ENCODE peak calls at places on chromosomes 12 and 14, in six cellular contexts. F is hepatocyte, C is keratinocyte, O is SK-N-SH, V is GM23338, X is astrocyte. A is an unnamed sample.

GRCh38 chr14:53780156-53780555 is 176.5 kb downstream of the BMP4 start:
- DNase-seq in F (no peak), C (no peak), O (no peak), V (no peak), X (no peak), A (no peak)

GRCh38 chr14:74085828-74086227 is 1.1 kb downstream of the LIN52 start:
- DNase-seq in F (peak; percentile 11), C (no peak), O (no peak), V (no peak), X (no peak), A (no peak)

GRCh38 chr12:29599397-29599796 is 101.9 kb upstream of the OVCH1 start:
- DNase-seq in F (no peak), C (no peak), O (no peak), V (no peak), X (no peak), A (no peak)

GRCh38 chr12:20451759-20452158 is 83.4 kb downstream of the PDE3A start:
- DNase-seq in F (no peak), C (no peak), O (no peak), V (no peak), X (peak; percentile 94), A (no peak)

GRCh38 chr14:62692490-62693106 is 352.7 kb downstream of the KCNH5 start:
- DNase-seq in F (peak; percentile 21), C (no peak), O (no peak), V (no peak), X (peak; percentile 68), A (no peak)

GRCh38 chr14:103716091-103716801 is 636 bp downstream of the ZFYVE21 start:
- DNase-seq in F (peak; percentile 64), C (no peak), O (peak; percentile 74), V (no peak), X (no peak), A (no peak)

GRCh38 chr12:124125472-124125871 is 152.5 kb downstream of the ZNF664 start:
- DNase-seq in F (no peak), C (peak; percentile 9), O (no peak), V (no peak), X (peak; percentile 18), A (no peak)

GRCh38 chr12:109783965-109784244 is 49.3 kb downstream of the TRPV4 start:
- DNase-seq in F (no peak), C (no peak), O (no peak), V (no peak), X (no peak), A (no peak)

GRCh38 chr12:16587110-16587453 is 18.9 kb downstream of the LMO3 start:
- DNase-seq in F (no peak), C (no peak), O (no peak), V (no peak), X (no peak), A (no peak)

GRCh38 chr14:103121846-103122577 is 1.2 kb upstream of the TNFAIP2 start:
- DNase-seq in F (peak; percentile 87), C (no peak), O (peak; percentile 86), V (peak; percentile 74), X (peak; percentile 66), A (peak; percentile 69)

GRCh38 chr14:73753887-73754880 is 40.0 kb upstream of the PNMA1 start:
- DNase-seq in F (no peak), C (no peak), O (no peak), V (no peak), X (no peak), A (no peak)

GRCh38 chr14:42459171-42459685 is 852.6 kb downstream of the LRFN5 start:
- DNase-seq in F (no peak), C (no peak), O (no peak), V (no peak), X (no peak), A (no peak)

GRCh38 chr12:23528316-23528715 is 421.2 kb downstream of the SOX5 start:
- DNase-seq in F (no peak), C (no peak), O (no peak), V (peak; percentile 8), X (no peak), A (no peak)

GRCh38 chr12:52211716-52212585 is 20.1 kb upstream of the KRT80 start:
- DNase-seq in F (no peak), C (no peak), O (no peak), V (no peak), X (no peak), A (no peak)

GRCh38 chr14:54691525-54692260 is 124.8 kb downstream of the SAMD4A start:
- DNase-seq in F (peak; percentile 89), C (no peak), O (peak; percentile 62), V (peak; percentile 90), X (no peak), A (peak; percentile 84)

GRCh38 chr12:55220725-55221124 is at the start of gene OR10A7:
- DNase-seq in F (no peak), C (no peak), O (no peak), V (no peak), X (no peak), A (no peak)

GRCh38 chr12:75315518-75315917 is 14.6 kb downstream of the CAPS2 start:
- DNase-seq in F (no peak), C (no peak), O (no peak), V (no peak), X (peak; percentile 76), A (no peak)

GRCh38 chr12:53596920-53597363 is 29.2 kb downstream of the ATF7 start:
- DNase-seq in F (no peak), C (no peak), O (no peak), V (no peak), X (peak; percentile 67), A (peak; percentile 28)

DNA sequence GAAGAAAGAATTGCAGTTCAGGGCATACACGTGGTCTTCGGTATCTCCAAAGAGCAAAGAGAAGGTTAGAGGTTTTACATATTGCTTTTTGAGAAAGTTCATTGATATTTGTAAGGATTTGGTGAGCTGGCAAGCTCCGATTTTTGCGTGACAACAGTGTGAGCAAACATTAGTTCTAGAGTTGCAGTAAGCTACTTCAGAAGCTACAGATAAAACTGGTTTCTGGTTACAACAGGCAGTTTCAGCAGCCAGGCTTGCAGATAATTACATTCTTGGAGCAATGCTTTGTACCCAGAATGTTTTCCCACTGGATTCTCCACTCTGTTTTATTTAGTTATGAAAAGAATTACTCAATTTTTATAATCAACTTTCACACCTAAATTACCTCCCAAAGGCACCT is 28.2 kb downstream of the KLRK1 start:
- DNase-seq in F (peak; percentile 62), C (no peak), O (no peak), V (no peak), X (peak; percentile 76), A (no peak)
- H3K4me3 ChIP-seq in F (no peak overlapping the region), C (peak overlapping the region; percentile 34), O (no peak overlapping the region), V (no peak overlapping the region), X (no peak overlapping the region), A (no peak overlapping the region)

GRCh38 chr12:107847830-107848229 is 73.3 kb downstream of the ASCL4 start:
- DNase-seq in F (no peak), C (no peak), O (no peak), V (no peak), X (no peak), A (no peak)

GRCh38 chr12:107845226-107845979 is 70.9 kb downstream of the ASCL4 start:
- DNase-seq in F (no peak), C (no peak), O (peak; percentile 35), V (peak; percentile 44), X (no peak), A (peak; percentile 23)

GRCh38 chr12:107844312-107844921 is 69.9 kb downstream of the ASCL4 start:
- DNase-seq in F (peak; percentile 29), C (no peak), O (peak; percentile 85), V (peak; percentile 78), X (no peak), A (peak; percentile 75)

GRCh38 chr12:107845980-107846659 is 71.6 kb downstream of the ASCL4 start:
- DNase-seq in F (no peak), C (no peak), O (no peak), V (no peak), X (no peak), A (no peak)

GRCh38 chr12:107847430-107847829 is 72.9 kb downstream of the ASCL4 start:
- DNase-seq in F (no peak), C (no peak), O (no peak), V (no peak), X (peak; percentile 1), A (no peak)
- H3K79me2 ChIP-seq in F (no peaks in the 10 kb centered on the region), C (no peaks in the 10 kb centered on the region), O (no peaks in the 10 kb centered on the region), V (no peaks in the 10 kb centered on the region), X (no peaks in the 10 kb centered on the region), A (no peaks in the 10 kb centered on the region)

GRCh38 chr14:39381366-39381765 is 50.9 kb downstream of the FBXO33 start:
- DNase-seq in F (no peak), C (no peak), O (no peak), V (no peak), X (no peak), A (no peak)
- H3K27ac ChIP-seq in F (no peak overlapping the region), C (no peak overlapping the region), O (no peak overlapping the region), V (no peak overlapping the region), X (no peak overlapping the region), A (peak overlapping the region; percentile 50)

GRCh38 chr12:64680235-64680634 is 69.9 kb downstream of the RASSF3 start:
- DNase-seq in F (no peak), C (no peak), O (no peak), V (no peak), X (no peak), A (no peak)
- H3K4me3 ChIP-seq in F (no peak overlapping the region), C (peak overlapping the region; percentile 59), O (peak overlapping the region; percentile 57), V (no peak overlapping the region), X (no peak overlapping the region), A (no peak overlapping the region)

DNA sequence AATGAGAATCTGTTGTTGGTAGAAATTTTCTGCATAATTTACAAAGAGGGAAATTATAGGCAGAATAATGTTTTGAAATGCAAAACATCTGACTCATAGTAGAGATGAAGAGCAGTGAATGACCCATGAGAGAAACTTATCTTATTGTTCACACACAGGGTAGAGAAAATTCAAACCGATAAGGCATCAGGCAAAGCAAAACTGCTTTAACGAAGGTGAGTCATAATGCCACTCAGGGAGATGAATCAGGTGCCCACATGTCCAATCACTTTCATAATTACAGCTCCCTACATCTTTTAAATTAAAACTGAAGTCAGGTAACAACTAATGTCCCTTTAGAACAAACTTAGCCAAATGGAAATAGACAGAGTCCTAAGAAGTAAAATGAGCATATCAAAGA is 265.6 kb upstream of the GARIN6 start:
- DNase-seq in F (no peak), C (no peak), O (no peak), V (no peak), X (no peak), A (no peak)
- H3K79me2 ChIP-seq in F (no peaks in the 10 kb centered on the region), C (no peaks in the 10 kb centered on the region), O (no peaks in the 10 kb centered on the region), V (no peaks in the 10 kb centered on the region), X (no peaks in the 10 kb centered on the region), A (no peaks in the 10 kb centered on the region)

A was measured in neural progenitor cell.